ENCODE peak calls at places on chromosomes 12 and 14, in four cellular contexts. One of them, this sample, is unnamed.

GRCh38 chr14:99511421-99512109 is 30.4 kb downstream of the CCNK start:
- DNase-seq in fibroblast of lung: peak; percentile 22
- DNase-seq in left ventricle myocardium inferior: peak; percentile 51
- DNase-seq in heart left ventricle: peak; percentile 25
- DNase-seq in this sample: no peak

GRCh38 chr12:122961551-122962329 is 4.5 kb downstream of the ABCB9 start:
- DNase-seq in fibroblast of lung: no peak
- DNase-seq in left ventricle myocardium inferior: no peak
- DNase-seq in heart left ventricle: no peak
- DNase-seq in this sample: no peak

GRCh38 chr12:94615284-94616216 is 34.8 kb downstream of the TMCC3 start:
- DNase-seq in fibroblast of lung: peak; percentile 69
- DNase-seq in left ventricle myocardium inferior: peak; percentile 24
- DNase-seq in heart left ventricle: peak; percentile 38
- DNase-seq in this sample: no peak

GRCh38 chr12:121009744-121010143 is 6.5 kb downstream of the C12orf43 start:
- DNase-seq in fibroblast of lung: peak; percentile 54
- DNase-seq in left ventricle myocardium inferior: no peak
- DNase-seq in heart left ventricle: no peak
- DNase-seq in this sample: peak; percentile 89

GRCh38 chr14:102630405-102630804 is 38.0 kb downstream of the RCOR1 start:
- DNase-seq in fibroblast of lung: no peak
- DNase-seq in left ventricle myocardium inferior: no peak
- DNase-seq in heart left ventricle: no peak
- DNase-seq in this sample: no peak

GRCh38 chr12:131894981-131895639 is 688 bp downstream of the ULK1 start:
- DNase-seq in fibroblast of lung: no peak
- DNase-seq in left ventricle myocardium inferior: no peak
- DNase-seq in heart left ventricle: no peak
- DNase-seq in this sample: peak; percentile 79

GRCh38 chr12:88011755-88012154 is 17.4 kb downstream of the C12orf50 start:
- DNase-seq in fibroblast of lung: peak; percentile 28
- DNase-seq in left ventricle myocardium inferior: no peak
- DNase-seq in heart left ventricle: no peak
- DNase-seq in this sample: no peak

GRCh38 chr14:47555333-47555732 is 120.1 kb downstream of the MDGA2 start:
- DNase-seq in fibroblast of lung: no peak
- DNase-seq in left ventricle myocardium inferior: no peak
- DNase-seq in heart left ventricle: no peak
- DNase-seq in this sample: no peak

GRCh38 chr12:10385181-10385613 is 4.6 kb downstream of the KLRK1 start:
- DNase-seq in fibroblast of lung: peak; percentile 93
- DNase-seq in left ventricle myocardium inferior: no peak
- DNase-seq in heart left ventricle: no peak
- DNase-seq in this sample: no peak

GRCh38 chr14:60882219-60882618 is 98.7 kb downstream of the TRMT5 start:
- DNase-seq in fibroblast of lung: no peak
- DNase-seq in left ventricle myocardium inferior: no peak
- DNase-seq in heart left ventricle: no peak
- DNase-seq in this sample: no peak

GRCh38 chr12:642633-643477 is 20.4 kb downstream of the NINJ2 start:
- DNase-seq in fibroblast of lung: peak; percentile 66
- DNase-seq in left ventricle myocardium inferior: peak; percentile 82
- DNase-seq in heart left ventricle: peak; percentile 88
- DNase-seq in this sample: peak; percentile 93

GRCh38 chr14:74977164-74977900 is 21.9 kb upstream of the PGF start:
- DNase-seq in fibroblast of lung: no peak
- DNase-seq in left ventricle myocardium inferior: no peak
- DNase-seq in heart left ventricle: no peak
- DNase-seq in this sample: no peak

GRCh38 chr14:68564826-68565760 is 227.8 kb downstream of the ZFP36L1 start:
- DNase-seq in fibroblast of lung: no peak
- DNase-seq in left ventricle myocardium inferior: no peak
- DNase-seq in heart left ventricle: no peak
- DNase-seq in this sample: no peak

GRCh38 chr12:80551897-80552296 is 107.9 kb downstream of the PTPRQ start:
- DNase-seq in fibroblast of lung: peak; percentile 98
- DNase-seq in left ventricle myocardium inferior: no peak
- DNase-seq in heart left ventricle: no peak
- DNase-seq in this sample: no peak

GRCh38 chr14:21408152-21408551 is 24.3 kb upstream of the SUPT16H start:
- DNase-seq in fibroblast of lung: peak; percentile 50
- DNase-seq in left ventricle myocardium inferior: no peak
- DNase-seq in heart left ventricle: no peak
- DNase-seq in this sample: no peak

GRCh38 chr12:9509464-9510166 is 98.1 kb downstream of the KLRB1 start:
- DNase-seq in fibroblast of lung: peak; percentile 65
- DNase-seq in left ventricle myocardium inferior: no peak
- DNase-seq in heart left ventricle: no peak
- DNase-seq in this sample: no peak

GRCh38 chr12:78028426-78028825 is 197.7 kb downstream of the NAV3 start:
- DNase-seq in fibroblast of lung: no peak
- DNase-seq in left ventricle myocardium inferior: no peak
- DNase-seq in heart left ventricle: no peak
- DNase-seq in this sample: no peak

GRCh38 chr12:115312901-115313300 is 628.9 kb upstream of the TBX3 start:
- DNase-seq in fibroblast of lung: no peak
- DNase-seq in left ventricle myocardium inferior: no peak
- DNase-seq in heart left ventricle: no peak
- DNase-seq in this sample: no peak

GRCh38 chr12:110244829-110245228 is 36.2 kb upstream of the ATP2A2 start:
- DNase-seq in fibroblast of lung: no peak
- DNase-seq in left ventricle myocardium inferior: peak; percentile 80
- DNase-seq in heart left ventricle: peak; percentile 87
- DNase-seq in this sample: peak; percentile 95

GRCh38 chr14:68792830-68793733 is at the start of gene ZFP36L1:
- DNase-seq in fibroblast of lung: peak; percentile 99
- DNase-seq in left ventricle myocardium inferior: peak; percentile 94
- DNase-seq in heart left ventricle: peak; percentile 96
- DNase-seq in this sample: peak; percentile 97

GRCh38 chr12:121989266-121989950 is 32.3 kb upstream of the BCL7A start:
- DNase-seq in fibroblast of lung: no peak
- DNase-seq in left ventricle myocardium inferior: no peak
- DNase-seq in heart left ventricle: no peak
- DNase-seq in this sample: no peak

GRCh38 chr12:79643821-79644220 is 46.9 kb downstream of the PAWR start:
- DNase-seq in fibroblast of lung: no peak
- DNase-seq in left ventricle myocardium inferior: no peak
- DNase-seq in heart left ventricle: no peak
- DNase-seq in this sample: no peak

GRCh38 chr12:93135286-93136239 is 206.5 kb upstream of the EEA1 start:
- DNase-seq in fibroblast of lung: peak; percentile 71
- DNase-seq in left ventricle myocardium inferior: no peak
- DNase-seq in heart left ventricle: no peak
- DNase-seq in this sample: no peak

GRCh38 chr14:55152052-55152753 is 23.2 kb downstream of the LGALS3 start:
- DNase-seq in fibroblast of lung: peak; percentile 84
- DNase-seq in left ventricle myocardium inferior: no peak
- DNase-seq in heart left ventricle: no peak
- DNase-seq in this sample: no peak

GRCh38 chr12:106769078-106769477 is 5.4 kb upstream of the RIC8B start:
- DNase-seq in fibroblast of lung: peak; percentile 65
- DNase-seq in left ventricle myocardium inferior: no peak
- DNase-seq in heart left ventricle: no peak
- DNase-seq in this sample: peak; percentile 86

GRCh38 chr12:111429760-111430417 is 24.2 kb downstream of the SH2B3 start:
- DNase-seq in fibroblast of lung: no peak
- DNase-seq in left ventricle myocardium inferior: no peak
- DNase-seq in heart left ventricle: no peak
- DNase-seq in this sample: no peak

GRCh38 chr14:73878436-73878835 is 8.2 kb upstream of the ZNF410 start:
- DNase-seq in fibroblast of lung: peak; percentile 79
- DNase-seq in left ventricle myocardium inferior: no peak
- DNase-seq in heart left ventricle: no peak
- DNase-seq in this sample: no peak

GRCh38 chr12:95118138-95118787 is 44.8 kb upstream of the NR2C1 start:
- DNase-seq in fibroblast of lung: peak; percentile 72
- DNase-seq in left ventricle myocardium inferior: no peak
- DNase-seq in heart left ventricle: no peak
- DNase-seq in this sample: no peak

GRCh38 chr12:122123761-122124145 is 45.2 kb downstream of the MLXIP start:
- DNase-seq in fibroblast of lung: no peak
- DNase-seq in left ventricle myocardium inferior: no peak
- DNase-seq in heart left ventricle: peak; percentile 21
- DNase-seq in this sample: peak; percentile 54

GRCh38 chr14:53954551-53955233 is 1.9 kb downstream of the BMP4 start:
- DNase-seq in fibroblast of lung: peak; percentile 41
- DNase-seq in left ventricle myocardium inferior: peak; percentile 32
- DNase-seq in heart left ventricle: peak; percentile 28
- DNase-seq in this sample: peak; percentile 74

GRCh38 chr12:57487597-57488396 is at the start of gene MARS1:
- DNase-seq in fibroblast of lung: peak; percentile 97
- DNase-seq in left ventricle myocardium inferior: peak; percentile 93
- DNase-seq in heart left ventricle: peak; percentile 95
- DNase-seq in this sample: peak; percentile 99

DNA sequence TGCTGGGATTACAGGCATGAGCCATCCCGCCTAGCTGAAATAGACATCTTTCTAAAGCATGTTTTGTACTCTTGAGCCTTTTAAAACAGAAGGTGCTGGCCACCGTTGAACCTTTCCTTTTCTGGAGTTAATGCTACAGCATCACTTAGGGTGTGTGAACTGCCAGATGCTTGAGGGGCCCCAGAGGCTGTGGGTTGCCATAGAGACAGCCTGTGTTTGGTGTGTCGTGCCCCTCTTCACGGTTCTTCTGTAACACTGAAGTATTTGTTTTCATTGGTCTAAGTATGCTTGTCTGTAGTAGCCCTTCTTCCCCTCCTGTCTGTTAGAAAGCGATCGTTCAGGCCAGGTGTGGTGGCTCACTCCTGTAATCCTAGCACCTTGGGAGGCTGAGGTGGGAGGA is 30.8 kb downstream of the PLEKHG3 start:
- DNase-seq in fibroblast of lung: no peak
- DNase-seq in left ventricle myocardium inferior: peak; percentile 11
- DNase-seq in heart left ventricle: peak; percentile 13
- DNase-seq in this sample: peak; percentile 24
- H3K4me1 ChIP-seq in fibroblast of lung: no peaks in the 10 kb centered on the region
- H3K4me1 ChIP-seq in left ventricle myocardium inferior: peaks cover 9% of the 10 kb centered on the region
- H3K4me1 ChIP-seq in heart left ventricle: no peaks in the 10 kb centered on the region
- H3K4me1 ChIP-seq in this sample: peaks cover 8% of the 10 kb centered on the region

DNA sequence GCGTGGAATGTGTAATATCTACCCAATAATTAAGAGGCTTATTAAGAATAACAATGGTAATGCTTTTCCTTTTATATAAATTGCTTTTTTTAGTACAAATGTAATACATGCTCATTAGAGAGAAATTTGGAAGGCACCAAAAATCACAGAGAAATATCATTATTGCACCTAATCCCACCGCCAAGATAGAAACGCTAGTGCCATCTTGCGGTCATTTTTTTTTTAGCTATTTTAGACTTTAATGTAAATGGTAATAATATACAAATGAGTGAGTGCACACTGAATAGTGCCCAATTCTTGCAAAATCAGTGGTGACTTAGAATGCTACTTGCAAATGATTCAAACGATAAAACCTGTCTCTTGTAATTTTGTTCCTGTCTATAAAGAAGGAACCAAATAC is 576.8 kb upstream of the TMEM132C start:
- DNase-seq in fibroblast of lung: no peak
- DNase-seq in left ventricle myocardium inferior: no peak
- DNase-seq in heart left ventricle: no peak
- DNase-seq in this sample: no peak
- TF ChIP-seq CTCF in fibroblast of lung: no peak
- TF ChIP-seq CTCF in left ventricle myocardium inferior: no peak
- TF ChIP-seq CTCF in heart left ventricle: no peak
- TF ChIP-seq CTCF in this sample: peak; percentile 77

DNA sequence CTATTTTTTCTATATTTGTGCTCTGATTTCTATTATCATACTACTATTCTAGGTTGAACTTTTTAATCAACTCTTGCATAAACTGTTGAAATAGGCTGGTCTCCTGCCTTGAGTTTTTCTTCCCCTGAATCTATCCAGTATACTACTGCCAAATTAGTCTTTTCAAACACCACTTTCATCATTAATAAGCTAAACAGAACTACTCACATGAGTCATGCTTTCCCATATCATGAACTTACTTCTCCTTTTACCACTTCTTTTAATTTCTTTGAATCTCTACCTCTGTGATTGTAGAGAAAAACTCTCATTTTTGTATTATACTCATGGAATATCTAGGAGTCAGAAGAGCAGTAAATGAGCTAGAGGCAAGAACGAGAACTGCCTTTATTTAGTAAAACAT is 340.3 kb upstream of the PDE3A start:
- DNase-seq in fibroblast of lung: peak; percentile 29
- DNase-seq in left ventricle myocardium inferior: no peak
- DNase-seq in heart left ventricle: no peak
- DNase-seq in this sample: no peak
- H3K27ac ChIP-seq in fibroblast of lung: no peak overlapping the region
- H3K27ac ChIP-seq in left ventricle myocardium inferior: no peak overlapping the region
- H3K27ac ChIP-seq in heart left ventricle: no peak overlapping the region
- H3K27ac ChIP-seq in this sample: no peak overlapping the region

GRCh38 chr12:6323340-6323994 is 13.0 kb downstream of the PLEKHG6 start:
- DNase-seq in fibroblast of lung: peak; percentile 94
- DNase-seq in left ventricle myocardium inferior: no peak
- DNase-seq in heart left ventricle: no peak
- DNase-seq in this sample: peak; percentile 94

GRCh38 chr12:6322352-6322751 is 11.9 kb downstream of the PLEKHG6 start:
- DNase-seq in fibroblast of lung: no peak
- DNase-seq in left ventricle myocardium inferior: no peak
- DNase-seq in heart left ventricle: no peak
- DNase-seq in this sample: peak; percentile 71

GRCh38 chr12:6323995-6324711 is 13.7 kb downstream of the PLEKHG6 start:
- DNase-seq in fibroblast of lung: no peak
- DNase-seq in left ventricle myocardium inferior: no peak
- DNase-seq in heart left ventricle: no peak
- DNase-seq in this sample: peak; percentile 75

GRCh38 chr12:6322969-6323339 is 12.5 kb downstream of the PLEKHG6 start:
- DNase-seq in fibroblast of lung: no peak
- DNase-seq in left ventricle myocardium inferior: no peak
- DNase-seq in heart left ventricle: no peak
- DNase-seq in this sample: peak; percentile 79

DNA sequence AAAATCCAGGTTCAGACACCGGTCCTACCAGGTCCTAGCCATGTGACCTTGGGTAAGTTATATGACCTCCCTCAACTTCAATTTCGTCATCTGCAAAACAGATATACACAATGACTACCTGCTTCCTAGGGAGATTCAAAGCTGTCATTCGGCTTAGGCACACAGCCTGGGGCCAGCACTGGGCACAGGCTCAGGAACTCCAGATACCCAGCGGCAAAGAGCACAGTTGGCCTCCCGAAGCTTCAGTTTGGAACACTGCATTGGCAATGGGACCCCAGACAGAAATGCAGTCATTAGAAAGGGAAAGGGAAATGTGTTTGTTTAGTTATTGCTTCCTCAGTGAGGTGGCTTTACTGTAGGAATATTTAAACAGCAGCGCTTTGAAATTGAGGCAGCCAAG is 11.4 kb downstream of the PLEKHG6 start:
- DNase-seq in fibroblast of lung: no peak
- DNase-seq in left ventricle myocardium inferior: no peak
- DNase-seq in heart left ventricle: no peak
- DNase-seq in this sample: no peak
- H3K4me1 ChIP-seq in fibroblast of lung: peaks cover 26% of the 10 kb centered on the region
- H3K4me1 ChIP-seq in left ventricle myocardium inferior: peaks cover 53% of the 10 kb centered on the region
- H3K4me1 ChIP-seq in heart left ventricle: peaks cover 32% of the 10 kb centered on the region
- H3K4me1 ChIP-seq in this sample: peaks cover 5% of the 10 kb centered on the region

GRCh38 chr12:96710127-96710745 is 196.8 kb upstream of the NEDD1 start:
- DNase-seq in fibroblast of lung: no peak
- DNase-seq in left ventricle myocardium inferior: no peak
- DNase-seq in heart left ventricle: no peak
- DNase-seq in this sample: peak; percentile 84
- TF ChIP-seq CTCF in fibroblast of lung: no peak
- TF ChIP-seq CTCF in left ventricle myocardium inferior: no peak
- TF ChIP-seq CTCF in heart left ventricle: no peak
- TF ChIP-seq CTCF in this sample: peak; percentile 63

This sample was measured in endodermal cell.